ENCODE peak calls at places on chromosomes 5 and 9, in ten cellular contexts. S is heart right ventricle; F is lower lobe of right lung; U is esophagus squamous epithelium; B is thyroid gland; N is CD8-positive, alpha-beta T cell; V is Peyer's patch; Q is body of pancreas; C is tibial artery; Y is upper lobe of right lung. O is an unnamed sample.

GRCh38 chr9:118976160-118976559 is 393.1 kb downstream of the BRINP1 start:
- DNase-seq in S (no peak), F (no peak), U (no peak), B (no peak), N (no peak), V (no peak), Q (no peak), C (no peak), Y (no peak), O (no peak)

GRCh38 chr9:113520109-113520642 is 56.6 kb downstream of the RGS3 start:
- DNase-seq in S (no peak), F (no peak), U (no peak), B (no peak), N (peak), V (peak), Q (peak), C (no peak), Y (no peak), O (peak)

GRCh38 chr9:81597749-81598497 is 91.4 kb downstream of the TLE1 start:
- DNase-seq in S (no peak), F (no peak), U (no peak), B (no peak), N (no peak), V (no peak), Q (no peak), C (no peak), Y (no peak), O (peak)

GRCh38 chr5:87076931-87077330 is 190.8 kb upstream of the RASA1 start:
- DNase-seq in S (no peak), F (no peak), U (no peak), B (no peak), N (no peak), V (no peak), Q (no peak), C (no peak), Y (no peak), O (no peak)

GRCh38 chr5:75664933-75665332 is 52.3 kb downstream of the POC5 start:
- DNase-seq in S (no peak), F (no peak), U (no peak), B (no peak), N (no peak), V (no peak), Q (no peak), C (no peak), Y (no peak), O (no peak)

GRCh38 chr9:133238272-133238850 is 29.3 kb upstream of the OBP2B start:
- DNase-seq in S (peak), F (peak), U (no peak), B (peak), N (no peak), V (peak), Q (peak), C (peak), Y (peak), O (no peak)

GRCh38 chr9:92716557-92716956 is 46.6 kb upstream of the IPPK start:
- DNase-seq in S (peak), F (no peak), U (no peak), B (peak), N (peak), V (peak), Q (peak), C (peak), Y (peak), O (peak)

GRCh38 chr9:118222375-118222774 is 518.2 kb downstream of the TLR4 start:
- DNase-seq in S (no peak), F (no peak), U (no peak), B (no peak), N (no peak), V (no peak), Q (no peak), C (no peak), Y (no peak), O (no peak)

GRCh38 chr5:158351485-158352140 is 492.7 kb upstream of the CLINT1 start:
- DNase-seq in S (no peak), F (no peak), U (no peak), B (no peak), N (no peak), V (no peak), Q (no peak), C (no peak), Y (no peak), O (no peak)

GRCh38 chr5:96717874-96718273 is 55.7 kb downstream of the CAST start:
- DNase-seq in S (no peak), F (no peak), U (no peak), B (no peak), N (no peak), V (no peak), Q (no peak), C (no peak), Y (no peak), O (no peak)

GRCh38 chr5:181054871-181055494 is 14.9 kb downstream of the BTNL9 start:
- DNase-seq in S (no peak), F (no peak), U (no peak), B (no peak), N (no peak), V (no peak), Q (no peak), C (no peak), Y (no peak), O (no peak)

GRCh38 chr9:97933573-97933972 is 4.4 kb downstream of the HEMGN start:
- DNase-seq in S (no peak), F (no peak), U (no peak), B (no peak), N (no peak), V (no peak), Q (no peak), C (no peak), Y (no peak), O (no peak)

GRCh38 chr9:86843182-86843581 is 104.1 kb downstream of the GAS1 start:
- DNase-seq in S (no peak), F (no peak), U (no peak), B (peak), N (no peak), V (no peak), Q (peak), C (no peak), Y (no peak), O (no peak)

GRCh38 chr5:168693297-168693696 is 114.1 kb upstream of the PANK3 start:
- DNase-seq in S (no peak), F (no peak), U (no peak), B (no peak), N (no peak), V (no peak), Q (no peak), C (no peak), Y (no peak), O (no peak)

GRCh38 chr5:3029396-3029795 is 277.9 kb upstream of the IRX2 start:
- DNase-seq in S (no peak), F (no peak), U (no peak), B (no peak), N (no peak), V (no peak), Q (no peak), C (no peak), Y (no peak), O (no peak)

GRCh38 chr9:93475856-93476255 is 22.5 kb upstream of the FAM120AOS start:
- DNase-seq in S (no peak), F (no peak), U (no peak), B (no peak), N (no peak), V (no peak), Q (no peak), C (no peak), Y (no peak), O (no peak)

GRCh38 chr5:138946831-138947560 is 71.9 kb upstream of the LRRTM2 start:
- DNase-seq in S (no peak), F (no peak), U (no peak), B (no peak), N (no peak), V (peak), Q (no peak), C (peak), Y (no peak), O (no peak)

GRCh38 chr5:10734050-10734709 is 26.9 kb downstream of the DAP start:
- DNase-seq in S (no peak), F (no peak), U (no peak), B (no peak), N (no peak), V (no peak), Q (no peak), C (no peak), Y (no peak), O (no peak)

GRCh38 chr9:78713746-78714405 is 417.0 kb downstream of the PSAT1 start:
- DNase-seq in S (no peak), F (no peak), U (no peak), B (no peak), N (no peak), V (no peak), Q (no peak), C (no peak), Y (no peak), O (no peak)

GRCh38 chr9:6645153-6646027 is at the start of gene GLDC:
- DNase-seq in S (peak), F (peak), U (no peak), B (peak), N (no peak), V (peak), Q (peak), C (peak), Y (peak), O (no peak)

GRCh38 chr9:7935666-7936065 is 136.1 kb upstream of the DMAC1 start:
- DNase-seq in S (no peak), F (no peak), U (no peak), B (no peak), N (no peak), V (no peak), Q (no peak), C (no peak), Y (no peak), O (peak)

GRCh38 chr5:147534172-147534951 is 24.5 kb upstream of the DPYSL3 start:
- DNase-seq in S (no peak), F (no peak), U (no peak), B (no peak), N (no peak), V (no peak), Q (no peak), C (no peak), Y (no peak), O (no peak)

GRCh38 chr5:137580030-137580429 is 80.9 kb upstream of the SPOCK1 start:
- DNase-seq in S (no peak), F (no peak), U (no peak), B (no peak), N (no peak), V (no peak), Q (no peak), C (no peak), Y (no peak), O (no peak)

DNA sequence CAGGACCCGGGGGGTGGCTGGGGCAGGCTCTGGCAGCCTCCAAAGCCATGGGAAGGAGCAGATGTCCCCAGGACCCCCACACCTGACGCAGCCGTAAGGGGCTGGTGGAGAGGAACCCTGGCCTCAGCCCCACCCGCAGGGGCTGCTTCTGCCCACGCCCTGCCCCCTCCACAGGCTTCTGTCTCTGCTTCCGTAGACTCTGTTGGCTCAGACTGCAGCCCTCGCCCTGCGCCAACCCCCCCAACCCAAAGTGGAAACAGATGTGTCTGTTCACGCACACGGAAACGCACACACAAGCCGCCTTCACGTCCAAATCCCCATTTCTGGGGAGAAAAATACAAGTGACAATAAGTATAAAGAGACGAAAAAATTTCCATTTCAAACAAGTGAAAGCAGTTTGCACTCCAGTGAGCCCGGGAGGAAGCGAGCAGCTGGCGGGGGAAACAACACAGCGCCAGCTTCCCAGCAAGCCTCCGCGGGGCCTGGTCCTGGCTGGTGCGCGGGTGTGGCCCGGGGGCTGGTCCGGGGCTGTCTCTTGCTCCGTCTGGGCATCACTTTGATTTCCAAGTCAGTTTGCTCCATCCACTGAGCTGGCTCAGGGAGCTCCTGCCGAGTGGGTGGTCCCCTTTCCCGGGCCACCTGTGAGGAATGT is 32.6 kb upstream of the RXRA start:
- DNase-seq in S (peak), F (peak), U (no peak), B (no peak), N (no peak), V (no peak), Q (no peak), C (no peak), Y (no peak), O (no peak)
- H3K4me3 ChIP-seq in S (peak), F (peak), U (peak), B (no peak), N (peak), V (peak), Q (no peak), C (peak), Y (peak), O (no peak)

GRCh38 chr5:170746081-170746951 is 37.2 kb upstream of the GABRP start:
- DNase-seq in S (no peak), F (no peak), U (no peak), B (no peak), N (no peak), V (no peak), Q (no peak), C (no peak), Y (no peak), O (no peak)
- H3K27ac ChIP-seq in S (peak), F (peak), U (peak), B (peak), N (no peak), V (no peak), Q (peak), C (no peak), Y (no peak), O (no peak)

GRCh38 chr5:142720561-142721275 is 34.8 kb upstream of the FGF1 start:
- DNase-seq in S (peak), F (peak), U (no peak), B (no peak), N (no peak), V (peak), Q (peak), C (no peak), Y (no peak), O (no peak)
- TF ChIP-seq CTCF in S (no peak), F (no peak), U (no peak), B (no peak), N (no peak), V (peak), Q (peak), C (no peak), Y (no peak), O (no peak)

DNA sequence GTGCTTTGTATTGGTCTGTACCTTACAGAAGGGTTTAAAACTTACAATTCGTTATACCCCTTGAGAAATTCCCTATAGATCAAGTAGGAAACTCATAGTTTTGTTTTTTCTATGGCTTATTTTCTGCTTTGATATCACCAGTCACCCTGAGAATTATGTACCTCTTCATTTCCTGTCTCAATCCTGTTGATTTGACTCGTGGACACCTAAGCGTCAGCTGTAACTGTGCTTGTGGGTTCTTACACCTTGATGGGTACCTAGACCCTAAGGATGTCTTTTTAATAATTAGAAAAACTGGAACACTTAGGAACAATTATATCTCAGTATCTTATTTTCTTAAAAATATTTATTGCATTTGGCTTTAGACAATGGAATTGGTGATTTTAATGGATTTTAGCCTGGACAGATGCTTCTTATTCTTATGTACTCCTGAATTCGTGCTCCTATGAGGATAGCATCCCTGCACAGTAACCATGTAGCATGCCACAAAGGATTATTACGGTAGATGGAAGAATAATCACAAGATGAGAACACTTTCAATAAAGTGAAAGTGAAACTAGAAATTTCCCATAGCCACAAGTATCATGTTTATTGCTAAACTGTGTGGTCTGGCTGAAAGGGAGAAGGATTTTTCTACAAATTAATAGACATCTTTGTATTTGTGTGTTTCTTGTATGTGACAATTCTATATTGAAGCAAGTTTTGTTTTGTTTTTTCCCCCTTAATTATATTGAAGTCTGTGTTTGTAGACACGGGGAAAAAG is 1920.3 kb upstream of the WWC1 start:
- DNase-seq in S (no peak), F (no peak), U (no peak), B (no peak), N (no peak), V (no peak), Q (no peak), C (no peak), Y (no peak), O (no peak)
- H3K4me3 ChIP-seq in S (peak), F (peak), U (peak), B (no peak), N (no peak), V (peak), Q (no peak), C (peak), Y (no peak), O (peak)

GRCh38 chr5:113193311-113193978 is 216.8 kb downstream of the DCP2 start:
- DNase-seq in S (no peak), F (no peak), U (no peak), B (no peak), N (no peak), V (no peak), Q (no peak), C (no peak), Y (no peak), O (no peak)
- H3K27ac ChIP-seq in S (no peak), F (no peak), U (no peak), B (no peak), N (no peak), V (no peak), Q (no peak), C (no peak), Y (no peak), O (no peak)

GRCh38 chr5:103942587-103943186 is 380.1 kb upstream of the NUDT12 start:
- DNase-seq in S (no peak), F (no peak), U (no peak), B (no peak), N (no peak), V (no peak), Q (no peak), C (no peak), Y (no peak), O (no peak)
- TF ChIP-seq CTCF in S (no peak), F (no peak), U (no peak), B (no peak), N (no peak), V (no peak), Q (no peak), C (no peak), Y (no peak), O (no peak)

DNA sequence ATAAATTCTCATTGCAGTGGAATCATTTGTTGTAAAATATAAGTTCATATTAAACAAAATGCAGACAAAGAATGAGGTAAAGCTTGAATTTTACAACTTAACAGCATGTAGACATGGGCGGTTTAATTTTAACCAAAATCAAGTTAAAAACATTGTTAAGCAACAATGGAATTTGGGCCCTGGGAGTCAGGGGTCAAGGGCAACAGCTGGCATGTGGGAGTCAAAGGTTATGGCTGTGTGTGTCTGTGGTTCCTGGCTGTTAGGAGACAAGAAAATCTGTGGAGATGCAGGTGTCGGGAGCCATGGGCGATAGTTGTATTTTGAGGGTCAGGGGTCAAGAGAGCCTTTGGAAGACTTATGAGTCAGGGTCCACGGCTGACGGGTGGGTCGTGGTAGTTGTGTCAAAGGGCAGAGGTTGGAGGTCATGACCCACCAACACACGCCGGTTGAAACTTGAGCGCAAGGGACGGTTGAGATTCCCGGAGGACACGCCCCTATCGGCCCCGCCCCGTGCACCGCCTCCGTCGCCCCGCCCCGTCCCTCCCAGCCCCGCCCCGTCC is 443 bp upstream of the RANBP17 start:
- DNase-seq in S (no peak), F (no peak), U (no peak), B (no peak), N (no peak), V (no peak), Q (peak), C (no peak), Y (no peak), O (no peak)
- H3K4me3 ChIP-seq in S (peak), F (peak), U (peak), B (peak), N (no peak), V (peak), Q (peak), C (peak), Y (peak), O (no peak)

GRCh38 chr9:129908846-129909245 is 73.6 kb downstream of the USP20 start:
- DNase-seq in S (no peak), F (no peak), U (no peak), B (no peak), N (no peak), V (no peak), Q (no peak), C (no peak), Y (no peak), O (no peak)
- H3K27ac ChIP-seq in S (no peak), F (no peak), U (no peak), B (no peak), N (no peak), V (no peak), Q (no peak), C (no peak), Y (no peak), O (peak)

DNA sequence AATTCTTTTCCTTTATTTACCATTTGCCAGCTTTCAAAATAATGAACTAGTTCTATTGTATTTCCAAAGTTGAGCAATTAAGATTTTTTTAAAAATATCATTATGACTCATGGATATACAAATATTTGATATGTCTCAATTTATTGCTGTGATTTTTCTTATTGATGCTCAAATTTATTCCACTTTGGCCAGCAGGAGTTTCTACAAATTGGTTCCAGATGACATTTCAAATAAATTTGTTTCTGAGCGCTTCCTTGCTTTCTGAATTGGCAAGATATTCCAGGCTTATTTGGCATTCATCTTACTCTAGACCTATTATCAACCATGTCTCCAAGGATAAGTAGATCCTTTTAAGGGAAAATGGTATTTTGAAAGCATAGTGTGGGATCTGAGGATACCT is 58.5 kb upstream of the TJP2 start:
- DNase-seq in S (no peak), F (no peak), U (no peak), B (no peak), N (no peak), V (no peak), Q (no peak), C (no peak), Y (no peak), O (no peak)
- TF ChIP-seq CTCF in S (no peak), F (no peak), U (no peak), B (no peak), N (no peak), V (no peak), Q (no peak), C (no peak), Y (no peak), O (no peak)

DNA sequence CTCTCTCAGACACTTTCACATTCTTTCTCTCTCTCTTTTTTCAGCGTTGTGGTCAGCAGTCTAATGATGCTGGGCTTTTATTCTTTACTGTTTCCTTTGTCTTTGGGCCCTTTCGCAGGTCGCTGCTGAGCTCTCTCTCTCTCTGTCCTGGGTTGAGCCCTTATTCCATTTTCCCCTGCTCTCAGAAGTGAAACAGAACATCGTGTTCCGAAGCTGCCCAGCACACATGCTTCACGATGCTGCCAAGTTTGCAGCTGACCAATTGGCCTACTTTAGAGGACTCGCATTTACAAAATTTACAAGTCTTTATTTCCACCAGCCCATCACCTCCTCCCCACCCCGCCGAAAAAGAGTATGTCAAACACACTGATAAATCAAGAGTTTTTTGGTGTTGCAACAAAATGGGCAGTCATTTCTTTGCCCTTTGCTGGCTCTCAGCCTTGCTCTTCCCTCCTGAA is 44.4 kb upstream of the PIK3R1 start:
- DNase-seq in S (peak), F (peak), U (no peak), B (peak), N (no peak), V (no peak), Q (peak), C (peak), Y (no peak), O (no peak)
- H3K4me3 ChIP-seq in S (no peak), F (no peak), U (no peak), B (no peak), N (no peak), V (no peak), Q (no peak), C (no peak), Y (no peak), O (no peak)